ENCODE peak calls at places on chromosome 18, in five cellular contexts. I is lower lobe of right lung; V is HTR-8/SVneo; X is nephron progenitor cell; G is activated CD4-positive, alpha-beta T cell treated with anti-CD3 and anti-CD28 coated beads, Interleukin-2, amount 50 U/mL, for 24 hours. Z is an unnamed sample.

GRCh38 chr18:55501594-55502345 is 86.2 kb downstream of the TCF4 start:
- DNase-seq in V (no peak), G (no peak), I (no peak), X (no peak), Z (no peak)

GRCh38 chr18:77039196-77040140 is 93.1 kb downstream of the MBP start:
- DNase-seq in I (no peak), G (no peak), X (no peak), V (no peak), Z (no peak)

GRCh38 chr18:9335255-9336045 is 877 bp downstream of the TWSG1 start:
- DNase-seq in G (no peak), I (no peak), V (peak), X (no peak), Z (peak)

GRCh38 chr18:29853126-29853525 is 1189.4 kb downstream of the DSC3 start:
- DNase-seq in I (no peak), V (no peak), G (no peak), X (no peak), Z (no peak)

GRCh38 chr18:24271381-24272331 is 126.0 kb downstream of the OSBPL1A start:
- DNase-seq in V (peak), I (peak), X (peak), G (no peak), Z (peak)

GRCh38 chr18:49697757-49698595 is 115.4 kb downstream of the ACAA2 start:
- DNase-seq in V (no peak), X (peak), G (no peak), I (peak), Z (no peak)

GRCh38 chr18:75344615-75345014 is 82.9 kb downstream of the SMIM21 start:
- DNase-seq in V (no peak), G (no peak), I (no peak), X (no peak), Z (no peak)

GRCh38 chr18:59536181-59536580 is 161.0 kb downstream of the CCBE1 start:
- DNase-seq in X (no peak), G (no peak), V (no peak), I (no peak), Z (no peak)

GRCh38 chr18:48928787-48929186 is 22.0 kb downstream of the SMAD7 start:
- DNase-seq in X (no peak), V (no peak), I (peak), G (peak), Z (no peak)

GRCh38 chr18:10515456-10515855 is 10.4 kb upstream of the NAPG start:
- DNase-seq in I (no peak), G (no peak), V (no peak), X (no peak), Z (no peak)

GRCh38 chr18:50507120-50507590 is 52.7 kb upstream of the MAPK4 start:
- DNase-seq in V (peak), G (no peak), X (peak), I (no peak), Z (peak)

GRCh38 chr18:57811477-57812125 is 8.5 kb upstream of the ATP8B1 start:
- DNase-seq in V (no peak), I (no peak), G (no peak), X (no peak), Z (no peak)

GRCh38 chr18:59502222-59502898 is 143.3 kb upstream of the LMAN1 start:
- DNase-seq in X (peak), V (peak), I (no peak), G (no peak), Z (peak)

GRCh38 chr18:56285387-56286055 is 352.9 kb downstream of the TXNL1 start:
- DNase-seq in X (no peak), I (no peak), V (no peak), G (no peak), Z (no peak)

GRCh38 chr18:79400091-79400590 is 4.4 kb downstream of the NFATC1 start:
- DNase-seq in I (peak), G (no peak), X (peak), V (no peak), Z (no peak)

GRCh38 chr18:79555885-79556284 is 123.7 kb upstream of the CTDP1 start:
- DNase-seq in G (no peak), I (no peak), X (no peak), V (no peak), Z (no peak)

GRCh38 chr18:63975632-63976031 is 5.8 kb downstream of the SERPINB8 start:
- DNase-seq in V (no peak), I (no peak), G (no peak), X (no peak), Z (no peak)

GRCh38 chr18:250685-251084 is 17.2 kb downstream of the THOC1 start:
- DNase-seq in X (no peak), G (no peak), V (no peak), I (no peak), Z (peak)

GRCh38 chr18:45352874-45353273 is 262.4 kb upstream of the SLC14A2 start:
- DNase-seq in G (no peak), I (no peak), X (no peak), V (no peak), Z (no peak)

GRCh38 chr18:56374005-56374655 is 264.3 kb downstream of the TXNL1 start:
- DNase-seq in G (no peak), V (no peak), X (no peak), I (no peak), Z (no peak)

GRCh38 chr18:57881818-57882413 is 78.8 kb upstream of the ATP8B1 start:
- DNase-seq in G (peak), V (peak), X (peak), I (peak), Z (peak)

GRCh38 chr18:519019-519879 is 18.7 kb upstream of the COLEC12 start:
- DNase-seq in X (no peak), G (no peak), V (no peak), I (peak), Z (peak)

GRCh38 chr18:31722369-31722957 is 38.1 kb upstream of the B4GALT6 start:
- DNase-seq in I (peak), G (peak), X (peak), V (peak), Z (peak)

GRCh38 chr18:70363861-70364260 is 75.0 kb downstream of the SOCS6 start:
- DNase-seq in G (no peak), X (no peak), V (no peak), I (no peak), Z (no peak)

GRCh38 chr18:6055711-6056110 is 160.4 kb upstream of the TMEM200C start:
- DNase-seq in G (no peak), I (no peak), V (no peak), X (no peak), Z (peak)

GRCh38 chr18:63606526-63606925 is 19.4 kb downstream of the SERPINB13 start:
- DNase-seq in V (no peak), I (no peak), G (no peak), X (no peak), Z (no peak)

GRCh38 chr18:2589345-2590060 is 18.1 kb downstream of the NDC80 start:
- DNase-seq in G (no peak), I (no peak), V (no peak), X (no peak), Z (no peak)

GRCh38 chr18:6207941-6208340 is 206.8 kb downstream of the L3MBTL4 start:
- DNase-seq in V (no peak), X (no peak), G (no peak), I (no peak), Z (no peak)

GRCh38 chr18:48913201-48913600 is 37.6 kb downstream of the SMAD7 start:
- DNase-seq in I (no peak), G (no peak), X (no peak), V (no peak), Z (no peak)

GRCh38 chr18:22604986-22605421 is 187.3 kb upstream of the CTAGE1 start:
- DNase-seq in X (no peak), G (no peak), I (no peak), V (no peak), Z (no peak)